ENCODE peak calls at places on chromosome 12, in nine cellular contexts. L is G401, M is astrocyte, Z is GM13976, W is AG10803, C is NCI-H2171, R is GM23248, D is AG09309, S is NCI-H1105. Y is an unnamed sample.

GRCh38 chr12:28652239-28652638 is 462.0 kb downstream of the CCDC91 start:
- DNase-seq in L (no peak), M (no peak), Z (no peak), W (no peak), C (no peak), R (no peak), D (no peak), S (no peak), Y (no peak)

GRCh38 chr12:131276501-131277185 is 322.9 kb downstream of the ADGRD1 start:
- DNase-seq in L (no peak), M (no peak), Z (no peak), W (no peak), C (no peak), R (no peak), D (no peak), S (no peak), Y (no peak)

GRCh38 chr12:63151061-63151897 is at the start of gene AVPR1A:
- DNase-seq in L (no peak), M (no peak), Z (peak), W (no peak), C (no peak), R (peak), D (no peak), S (peak), Y (no peak)

GRCh38 chr12:116152268-116152667 is 125.2 kb downstream of the MED13L start:
- DNase-seq in L (no peak), M (peak), Z (no peak), W (peak), C (no peak), R (peak), D (peak), S (no peak), Y (peak)

GRCh38 chr12:53097207-53097563 is 282 bp upstream of the IGFBP6 start:
- DNase-seq in L (no peak), M (peak), Z (peak), W (peak), C (no peak), R (peak), D (no peak), S (no peak), Y (no peak)

GRCh38 chr12:38120438-38120837 is 196.1 kb upstream of the ALG10B start:
- DNase-seq in L (no peak), M (no peak), Z (no peak), W (no peak), C (no peak), R (no peak), D (no peak), S (no peak), Y (no peak)

GRCh38 chr12:93502802-93503623 is 35.7 kb downstream of the MRPL42 start:
- DNase-seq in L (peak), M (peak), Z (no peak), W (peak), C (no peak), R (peak), D (no peak), S (peak), Y (peak)

GRCh38 chr12:11746024-11746771 is 96.7 kb downstream of the ETV6 start:
- DNase-seq in L (no peak), M (peak), Z (no peak), W (peak), C (no peak), R (peak), D (peak), S (no peak), Y (no peak)

GRCh38 chr12:70418101-70418500 is 52.0 kb downstream of the KCNMB4 start:
- DNase-seq in L (no peak), M (peak), Z (no peak), W (peak), C (no peak), R (peak), D (peak), S (no peak), Y (no peak)

Y was measured in amniotic stem cell.